ENCODE peak calls at places on chromosome 4, in five cellular contexts. V is tibial nerve; C is adrenal gland; N is CD8-positive, alpha-beta T cell; R is IMR-90. E is an unnamed sample. For H3K4me1, the result is how much of the 10 kb centered on the place peaks cover.

GRCh38 chr4:41160856-41161255 is 53.5 kb downstream of the APBB2 start:
- DNase-seq in V (no peak), C (no peak), N (no peak), R (peak), E (peak)

GRCh38 chr4:95533254-95533653 is 15.5 kb downstream of the UNC5C start:
- DNase-seq in V (no peak), C (no peak), N (no peak), R (no peak), E (no peak)

GRCh38 chr4:122710434-122711308 is 21.8 kb upstream of the BBS12 start:
- DNase-seq in V (no peak), C (no peak), N (no peak), R (peak), E (peak)

GRCh38 chr4:30436394-30436793 is 283.8 kb upstream of the PCDH7 start:
- DNase-seq in V (no peak), C (no peak), N (no peak), R (no peak), E (no peak)

GRCh38 chr4:67593741-67594175 is 35.2 kb downstream of the STAP1 start:
- DNase-seq in V (no peak), C (no peak), N (no peak), R (peak), E (no peak)

GRCh38 chr4:125988464-125988863 is 673.7 kb downstream of the FAT4 start:
- DNase-seq in V (no peak), C (no peak), N (no peak), R (no peak), E (no peak)

GRCh38 chr4:164442167-164442566 is 311.8 kb upstream of the SMIM31 start:
- DNase-seq in V (no peak), C (no peak), N (no peak), R (peak), E (no peak)

GRCh38 chr4:114077610-114078009 is 98.2 kb upstream of the ARSJ start:
- DNase-seq in V (no peak), C (peak), N (no peak), R (peak), E (no peak)

GRCh38 chr4:40502936-40503335 is 126.7 kb downstream of the RBM47 start:
- DNase-seq in V (no peak), C (no peak), N (no peak), R (peak), E (no peak)

GRCh38 chr4:55170462-55170861 is 45.1 kb upstream of the KDR start:
- DNase-seq in V (no peak), C (no peak), N (no peak), R (peak), E (no peak)

GRCh38 chr4:17807446-17807845 is 3.1 kb downstream of the DCAF16 start:
- DNase-seq in V (no peak), C (no peak), N (no peak), R (peak), E (no peak)

GRCh38 chr4:17875402-17876070 is 64.8 kb downstream of the NCAPG start:
- DNase-seq in V (no peak), C (no peak), N (no peak), R (no peak), E (no peak)

GRCh38 chr4:48767530-48767929 is 12.5 kb downstream of the FRYL start:
- DNase-seq in V (no peak), C (no peak), N (no peak), R (no peak), E (no peak)

GRCh38 chr4:24657768-24658617 is 73.6 kb upstream of the DHX15 start:
- DNase-seq in V (peak), C (peak), N (no peak), R (peak), E (peak)

GRCh38 chr4:56424697-56425514 is 10.5 kb downstream of the PPAT start:
- DNase-seq in V (peak), C (no peak), N (peak), R (peak), E (peak)

GRCh38 chr4:118756958-118757357 is 71.8 kb downstream of the METTL14 start:
- DNase-seq in V (no peak), C (no peak), N (no peak), R (no peak), E (no peak)

GRCh38 chr4:118757761-118758213 is 72.6 kb downstream of the METTL14 start:
- DNase-seq in V (no peak), C (no peak), N (no peak), R (peak), E (peak)

GRCh38 chr4:118754890-118755289 is 69.7 kb downstream of the METTL14 start:
- DNase-seq in V (no peak), C (no peak), N (no peak), R (no peak), E (no peak)

GRCh38 chr4:118755438-118756226 is 70.4 kb downstream of the METTL14 start:
- DNase-seq in V (no peak), C (no peak), N (no peak), R (no peak), E (no peak)

DNA sequence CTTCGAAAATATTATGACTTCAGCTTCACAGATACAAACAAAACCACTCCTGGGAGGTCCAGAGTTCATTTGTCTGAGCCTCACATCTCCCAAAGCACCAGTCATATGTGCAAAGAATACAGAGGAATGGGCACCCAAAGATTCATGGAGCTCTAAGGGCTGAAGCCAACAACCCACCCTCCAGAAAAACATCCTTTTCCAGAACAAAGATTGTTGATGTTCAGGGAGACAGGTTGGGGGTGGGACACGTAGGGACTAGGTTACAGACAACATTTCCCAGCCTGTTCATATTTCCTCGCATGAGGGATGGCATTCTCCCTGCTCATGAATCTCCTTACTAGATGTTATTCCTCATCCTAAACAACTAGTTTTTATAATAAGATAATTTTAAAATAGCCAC is 71.2 kb downstream of the METTL14 start:
- DNase-seq in V (no peak), C (no peak), N (no peak), R (no peak), E (no peak)
- H3K27ac ChIP-seq in V (no peak), C (no peak), N (no peak), R (peak), E (no peak)

GRCh38 chr4:188408244-188409067 is 269.2 kb downstream of the TRIML1 start:
- DNase-seq in V (no peak), C (no peak), N (no peak), R (peak), E (no peak)

GRCh38 chr4:188411805-188412204 is 272.6 kb downstream of the TRIML1 start:
- DNase-seq in V (no peak), C (no peak), N (no peak), R (no peak), E (no peak)

GRCh38 chr4:188412499-188412898 is 273.3 kb downstream of the TRIML1 start:
- DNase-seq in V (no peak), C (no peak), N (no peak), R (no peak), E (no peak)

GRCh38 chr4:188417181-188417580 is 277.9 kb downstream of the TRIML1 start:
- DNase-seq in V (no peak), C (no peak), N (no peak), R (peak), E (no peak)

GRCh38 chr4:188414441-188414840 is 275.2 kb downstream of the TRIML1 start:
- DNase-seq in V (no peak), C (no peak), N (no peak), R (peak), E (no peak)
- H3K4me1 ChIP-seq in V (under half), C (under half), N (under half), R (under half), E (under half)

GRCh38 chr4:186189656-186190055 is 1.7 kb upstream of the CYP4V2 start:
- DNase-seq in V (no peak), C (no peak), N (no peak), R (no peak), E (no peak)
- H3K4me3 ChIP-seq in V (no peak), C (no peak), N (no peak), R (no peak), E (no peak)

GRCh38 chr4:172998527-172999469 is 169.8 kb upstream of the GALNT7 start:
- DNase-seq in V (no peak), C (no peak), N (no peak), R (peak), E (peak)

GRCh38 chr4:172997217-172997609 is 171.4 kb upstream of the GALNT7 start:
- DNase-seq in V (no peak), C (no peak), N (no peak), R (no peak), E (no peak)

GRCh38 chr4:172995704-172996103 is 172.9 kb upstream of the GALNT7 start:
- DNase-seq in V (no peak), C (no peak), N (no peak), R (no peak), E (no peak)

GRCh38 chr4:172996571-172997216 is 171.9 kb upstream of the GALNT7 start:
- DNase-seq in V (no peak), C (peak), N (no peak), R (peak), E (no peak)

DNA sequence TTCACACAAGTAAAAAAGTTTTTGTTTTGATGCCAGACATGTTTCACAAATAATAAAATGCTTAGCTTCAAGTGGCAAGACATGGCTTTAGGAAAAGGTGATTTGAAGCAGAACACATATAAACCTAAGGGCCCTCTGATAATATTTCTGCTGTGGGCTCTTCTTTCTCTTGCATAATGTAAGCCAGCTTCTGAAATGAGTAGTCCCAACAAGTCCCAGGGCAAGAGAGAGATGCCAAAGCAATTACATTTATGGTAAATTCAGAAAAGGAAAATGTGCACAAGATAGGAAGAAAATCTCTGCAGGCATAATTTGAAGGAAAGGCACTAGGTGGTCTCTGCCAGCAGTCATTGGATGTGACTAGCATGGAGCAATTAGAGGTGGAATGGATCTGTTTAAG is 170.8 kb upstream of the GALNT7 start:
- DNase-seq in V (no peak), C (no peak), N (no peak), R (peak), E (no peak)
- H3K27ac ChIP-seq in V (no peak), C (no peak), N (no peak), R (no peak), E (no peak)

GRCh38 chr4:88619973-88620372 is 27.7 kb downstream of the HERC3 start:
- DNase-seq in V (no peak), C (no peak), N (no peak), R (peak), E (no peak)
- H3K4me1 ChIP-seq in V (under half), C (under half), N (under half), R (under half), E (under half)

GRCh38 chr4:147780137-147780777 is 48.4 kb downstream of the ARHGAP10 start:
- DNase-seq in V (peak), C (peak), N (no peak), R (no peak), E (no peak)
- H3K4me3 ChIP-seq in V (no peak), C (no peak), N (no peak), R (no peak), E (no peak)

GRCh38 chr4:102530986-102531385 is 29.8 kb downstream of the NFKB1 start:
- DNase-seq in V (no peak), C (no peak), N (no peak), R (no peak), E (no peak)
- H3K27ac ChIP-seq in V (no peak), C (no peak), N (no peak), R (no peak), E (peak)